ENCODE peak calls at places on chromosomes 6 and 20, in four cellular contexts. X is stimulated activated CD4-positive, alpha-beta T cell treated with anti-CD3 and anti-CD28 coated beads, Interleukin-4, amount 100 ng/mL, for 24 hours; S is nucleus accumbens; N is renal cortical epithelial cell. T is an unnamed sample.

GRCh38 chr6:87798393-87799278 is 96.6 kb upstream of the AKIRIN2 start:
- DNase-seq in X (no peak), S (no peak), N (peak), T (no peak)

GRCh38 chr6:113248532-113248931 is 608.6 kb upstream of the MARCKS start:
- DNase-seq in X (no peak), S (no peak), N (no peak), T (no peak)

GRCh38 chr20:14919473-14920157 is 582.2 kb upstream of the FLRT3 start:
- DNase-seq in X (no peak), S (no peak), N (peak), T (peak)

GRCh38 chr6:69279805-69280204 is 517.0 kb downstream of the LMBRD1 start:
- DNase-seq in X (no peak), S (peak), N (no peak), T (no peak)

GRCh38 chr6:117072134-117072533 is 193.2 kb upstream of the VGLL2 start:
- DNase-seq in X (no peak), S (no peak), N (peak), T (no peak)

GRCh38 chr20:17884318-17885003 is 84.1 kb downstream of the SNX5 start:
- DNase-seq in X (no peak), S (no peak), N (no peak), T (no peak)

GRCh38 chr6:91167846-91168245 is 581.0 kb upstream of the MAP3K7 start:
- DNase-seq in X (no peak), S (no peak), N (peak), T (no peak)

GRCh38 chr6:38524436-38525145 is 115.1 kb downstream of the BTBD9 start:
- DNase-seq in X (no peak), S (no peak), N (no peak), T (no peak)

GRCh38 chr6:73339340-73339739 is 14.7 kb downstream of the DPPA5 start:
- DNase-seq in X (no peak), S (no peak), N (peak), T (no peak)